ENCODE peak calls at places on chromosomes 6 and 20, in seven cellular contexts. E is HCT116, U is Peyer's patch, T is right lobe of liver, L is A549, H is tibial nerve, V is ovary. M is an unnamed sample.
A peak's percentile ranks its signal among the peaks of the same experiment; 100 is the strongest.

GRCh38 chr6:99330159-99330558 is 19.3 kb downstream of the FAXC start:
- DNase-seq in E (peak; percentile 52), U (peak; percentile 42), T (peak; percentile 52), L (peak; percentile 62), H (no peak), V (no peak), M (peak; percentile 43)

GRCh38 chr6:46279874-46280273 is 109.1 kb upstream of the ENPP5 start:
- DNase-seq in E (no peak), U (no peak), T (no peak), L (no peak), H (no peak), V (no peak), M (no peak)

GRCh38 chr6:127606131-127606562 is 29.2 kb downstream of the C6orf58 start:
- DNase-seq in E (peak; percentile 41), U (no peak), T (no peak), L (peak; percentile 21), H (no peak), V (peak; percentile 16), M (no peak)

GRCh38 chr20:44692932-44693476 is 22.2 kb upstream of the CCN5 start:
- DNase-seq in E (peak; percentile 71), U (no peak), T (no peak), L (peak; percentile 92), H (peak; percentile 71), V (peak; percentile 87), M (peak; percentile 33)

GRCh38 chr6:135739288-135739687 is 112.2 kb upstream of the PDE7B start:
- DNase-seq in E (no peak), U (no peak), T (no peak), L (no peak), H (no peak), V (no peak), M (no peak)

GRCh38 chr20:55354700-55355099 is 650.6 kb downstream of the CBLN4 start:
- DNase-seq in E (no peak), U (no peak), T (no peak), L (no peak), H (no peak), V (no peak), M (no peak)

GRCh38 chr6:6771224-6771915 is 182.8 kb downstream of the LY86 start:
- DNase-seq in E (no peak), U (no peak), T (no peak), L (no peak), H (no peak), V (no peak), M (no peak)

GRCh38 chr6:2853766-2854393 is 12.2 kb upstream of the SERPINB1 start:
- DNase-seq in E (peak; percentile 87), U (peak; percentile 60), T (no peak), L (no peak), H (no peak), V (no peak), M (no peak)

GRCh38 chr6:151240861-151241642 is 1.3 kb downstream of the AKAP12 start:
- DNase-seq in E (no peak), U (no peak), T (no peak), L (peak; percentile 40), H (peak; percentile 39), V (peak; percentile 72), M (peak; percentile 36)

GRCh38 chr20:59835448-59836395 is 97.7 kb downstream of the SYCP2 start:
- DNase-seq in E (no peak), U (no peak), T (no peak), L (no peak), H (peak; percentile 47), V (peak; percentile 53), M (no peak)

GRCh38 chr6:71402101-71402500 is 113.5 kb downstream of the OGFRL1 start:
- DNase-seq in E (no peak), U (no peak), T (no peak), L (no peak), H (no peak), V (no peak), M (no peak)

GRCh38 chr20:3847419-3847940 is 846 bp downstream of the MAVS start:
- DNase-seq in E (no peak), U (no peak), T (no peak), L (no peak), H (no peak), V (no peak), M (no peak)

GRCh38 chr6:153056308-153056707 is 53.8 kb upstream of the MTRF1L start:
- DNase-seq in E (no peak), U (no peak), T (no peak), L (no peak), H (no peak), V (no peak), M (no peak)

GRCh38 chr6:41651962-41652657 is 13.8 kb downstream of the MDFI start:
- DNase-seq in E (no peak), U (no peak), T (no peak), L (no peak), H (no peak), V (no peak), M (no peak)

GRCh38 chr6:26172496-26172958 is 85.3 kb downstream of the HFE start:
- DNase-seq in E (no peak), U (peak; percentile 44), T (no peak), L (no peak), H (no peak), V (no peak), M (no peak)

GRCh38 chr6:150686566-150686965 is 86.9 kb downstream of the PLEKHG1 start:
- DNase-seq in E (no peak), U (no peak), T (no peak), L (no peak), H (no peak), V (no peak), M (no peak)

GRCh38 chr6:157172088-157172768 is 151.1 kb downstream of the TMEM242 start:
- DNase-seq in E (no peak), U (no peak), T (no peak), L (no peak), H (no peak), V (no peak), M (no peak)

GRCh38 chr20:59794555-59794954 is 138.9 kb downstream of the SYCP2 start:
- DNase-seq in E (no peak), U (no peak), T (no peak), L (no peak), H (no peak), V (no peak), M (no peak)

GRCh38 chr6:159968295-159969203 is at the start of gene IGF2R:
- DNase-seq in E (peak; percentile 62), U (peak; percentile 98), T (peak; percentile 94), L (peak; percentile 83), H (peak; percentile 95), V (peak; percentile 95), M (peak; percentile 96)

DNA sequence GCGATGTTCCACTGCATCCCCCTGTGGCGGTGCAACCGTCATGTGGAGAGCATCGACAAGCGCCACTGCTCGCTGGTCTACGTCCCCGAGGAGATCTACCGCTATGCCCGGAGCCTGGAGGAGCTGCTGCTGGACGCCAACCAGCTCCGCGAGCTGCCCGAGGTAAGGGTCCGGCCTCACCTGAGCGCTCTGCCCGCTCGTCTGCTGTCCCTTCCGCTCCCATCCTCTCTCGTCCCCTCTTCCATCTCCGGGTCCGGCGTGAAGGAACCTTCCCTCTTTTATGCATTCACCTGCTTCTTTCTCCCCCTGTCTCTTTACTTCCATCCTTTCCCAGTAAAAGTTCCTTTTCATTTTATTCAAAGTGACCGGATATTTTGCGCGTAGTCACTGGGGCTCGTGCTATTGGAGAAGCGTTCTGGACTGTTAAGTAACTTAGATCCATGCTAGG is 473 bp downstream of the LRRC1 start:
- DNase-seq in E (no peak), U (no peak), T (no peak), L (no peak), H (no peak), V (no peak), M (peak; percentile 34)
- H3K27ac ChIP-seq in E (peak overlapping the region; percentile 92), U (peak overlapping the region; percentile 73), T (no peak overlapping the region), L (peak overlapping the region; percentile 95), H (peak overlapping the region; percentile 29), V (peak overlapping the region; percentile 72), M (peak overlapping the region; percentile 90)

DNA sequence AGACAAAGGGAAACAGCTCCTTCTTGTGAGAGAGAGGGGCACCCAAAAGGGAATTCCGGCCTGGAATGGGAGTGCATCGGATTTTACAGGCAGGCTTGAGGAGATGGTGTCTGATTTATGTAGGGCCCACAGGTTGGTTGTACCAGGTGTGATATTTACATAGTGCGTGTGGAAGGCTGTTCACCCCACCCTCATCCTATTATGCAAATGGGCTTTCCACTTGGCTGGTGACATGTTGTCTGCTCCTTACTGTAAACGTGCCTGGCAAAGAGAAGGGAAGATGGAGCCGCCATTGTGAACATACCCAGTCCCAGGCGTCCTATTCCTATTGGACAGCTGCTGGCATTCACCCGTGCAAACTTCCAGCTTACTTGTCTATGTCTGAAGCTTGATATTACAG is 6.4 kb downstream of the HLA-B start:
- DNase-seq in E (no peak), U (peak; percentile 64), T (no peak), L (no peak), H (no peak), V (no peak), M (no peak)
- TF ChIP-seq POLR2A in E (no peak), U (no peak), T (no peak), L (no peak), H (no peak), V (no peak), M (no peak)

GRCh38 chr20:15005300-15005986 is 668.0 kb upstream of the FLRT3 start:
- DNase-seq in E (no peak), U (no peak), T (no peak), L (no peak), H (no peak), V (no peak), M (peak; percentile 27)
- H3K27ac ChIP-seq in E (no peak overlapping the region), U (no peak overlapping the region), T (no peak overlapping the region), L (no peak overlapping the region), H (no peak overlapping the region), V (no peak overlapping the region), M (peak overlapping the region; percentile 78)

GRCh38 chr6:100404051-100404450 is 60.7 kb downstream of the SIM1 start:
- DNase-seq in E (no peak), U (no peak), T (no peak), L (no peak), H (no peak), V (no peak), M (no peak)
- TF ChIP-seq POLR2A in E (no peak), U (no peak), T (no peak), L (no peak), H (no peak), V (no peak), M (no peak)

M was measured in stomach.